ENCODE peak calls at places on chromosomes 13 and 19, in four cellular contexts. One of them, this sample, is unnamed.

GRCh38 chr19:14632286-14632685 is 42.4 kb downstream of the ADGRE3 start:
- DNase-seq in heart left ventricle: no peak
- DNase-seq in prostate gland: no peak
- DNase-seq in HCT116: peak
- DNase-seq in this sample: no peak

GRCh38 chr13:27304611-27305010 is 34.0 kb downstream of the RASL11A start:
- DNase-seq in heart left ventricle: no peak
- DNase-seq in HCT116: no peak
- DNase-seq in prostate gland: no peak
- DNase-seq in this sample: no peak

GRCh38 chr19:41546386-41546789 is 29.6 kb upstream of the CEACAM21 start:
- DNase-seq in HCT116: no peak
- DNase-seq in heart left ventricle: peak
- DNase-seq in prostate gland: no peak
- DNase-seq in this sample: no peak

GRCh38 chr19:44748426-44749254 is at the start of gene BCL3:
- DNase-seq in HCT116: no peak
- DNase-seq in heart left ventricle: peak
- DNase-seq in prostate gland: peak
- DNase-seq in this sample: no peak

GRCh38 chr19:12791345-12792047 is at the start of gene JUNB:
- DNase-seq in HCT116: peak
- DNase-seq in prostate gland: peak
- DNase-seq in heart left ventricle: peak
- DNase-seq in this sample: no peak

GRCh38 chr13:35891973-35892441 is 239.2 kb downstream of the DCLK1 start:
- DNase-seq in prostate gland: no peak
- DNase-seq in heart left ventricle: no peak
- DNase-seq in HCT116: no peak
- DNase-seq in this sample: no peak

GRCh38 chr19:55210120-55210493 is 806 bp upstream of the PTPRH start:
- DNase-seq in HCT116: peak
- DNase-seq in prostate gland: no peak
- DNase-seq in heart left ventricle: no peak
- DNase-seq in this sample: peak

GRCh38 chr19:6730153-6730804 is 7.1 kb downstream of the GPR108 start:
- DNase-seq in HCT116: no peak
- DNase-seq in heart left ventricle: no peak
- DNase-seq in prostate gland: peak
- DNase-seq in this sample: no peak

GRCh38 chr19:56971230-56971629 is 130.7 kb upstream of the PEG3 start:
- DNase-seq in prostate gland: no peak
- DNase-seq in heart left ventricle: no peak
- DNase-seq in HCT116: no peak
- DNase-seq in this sample: no peak

GRCh38 chr13:101303512-101303911 is 112.8 kb downstream of the NALCN start:
- DNase-seq in prostate gland: no peak
- DNase-seq in HCT116: no peak
- DNase-seq in heart left ventricle: no peak
- DNase-seq in this sample: no peak

GRCh38 chr19:39533003-39533512 is 406 bp upstream of the EID2B start:
- DNase-seq in heart left ventricle: no peak
- DNase-seq in prostate gland: no peak
- DNase-seq in HCT116: no peak
- DNase-seq in this sample: no peak

GRCh38 chr13:57527114-57527770 is 104.3 kb upstream of the PCDH17 start:
- DNase-seq in HCT116: no peak
- DNase-seq in prostate gland: no peak
- DNase-seq in heart left ventricle: no peak
- DNase-seq in this sample: no peak

GRCh38 chr13:44884076-44884729 is 105.1 kb downstream of the NUFIP1 start:
- DNase-seq in heart left ventricle: no peak
- DNase-seq in prostate gland: no peak
- DNase-seq in HCT116: no peak
- DNase-seq in this sample: peak

GRCh38 chr19:47186337-47187022 is 44.5 kb downstream of the BBC3 start:
- DNase-seq in heart left ventricle: no peak
- DNase-seq in HCT116: no peak
- DNase-seq in prostate gland: no peak
- DNase-seq in this sample: no peak

GRCh38 chr13:32284927-32285632 is 30.1 kb downstream of the ZAR1L start:
- DNase-seq in heart left ventricle: peak
- DNase-seq in HCT116: peak
- DNase-seq in prostate gland: peak
- DNase-seq in this sample: no peak

GRCh38 chr19:6580313-6580712 is 10.6 kb downstream of the CD70 start:
- DNase-seq in heart left ventricle: no peak
- DNase-seq in HCT116: peak
- DNase-seq in prostate gland: no peak
- DNase-seq in this sample: no peak

GRCh38 chr13:46529509-46529908 is 23.5 kb upstream of the LRCH1 start:
- DNase-seq in prostate gland: no peak
- DNase-seq in heart left ventricle: no peak
- DNase-seq in HCT116: no peak
- DNase-seq in this sample: no peak

GRCh38 chr13:30736921-30737320 is 1.6 kb downstream of the ALOX5AP start:
- DNase-seq in heart left ventricle: no peak
- DNase-seq in prostate gland: no peak
- DNase-seq in HCT116: no peak
- DNase-seq in this sample: no peak

GRCh38 chr13:30738946-30739528 is 3.7 kb downstream of the ALOX5AP start:
- DNase-seq in heart left ventricle: no peak
- DNase-seq in prostate gland: no peak
- DNase-seq in HCT116: no peak
- DNase-seq in this sample: no peak

GRCh38 chr13:30736461-30736860 is 1.1 kb downstream of the ALOX5AP start:
- DNase-seq in prostate gland: no peak
- DNase-seq in HCT116: no peak
- DNase-seq in heart left ventricle: no peak
- DNase-seq in this sample: no peak

GRCh38 chr13:30738526-30738925 is 3.2 kb downstream of the ALOX5AP start:
- DNase-seq in heart left ventricle: no peak
- DNase-seq in HCT116: no peak
- DNase-seq in prostate gland: no peak
- DNase-seq in this sample: no peak

DNA sequence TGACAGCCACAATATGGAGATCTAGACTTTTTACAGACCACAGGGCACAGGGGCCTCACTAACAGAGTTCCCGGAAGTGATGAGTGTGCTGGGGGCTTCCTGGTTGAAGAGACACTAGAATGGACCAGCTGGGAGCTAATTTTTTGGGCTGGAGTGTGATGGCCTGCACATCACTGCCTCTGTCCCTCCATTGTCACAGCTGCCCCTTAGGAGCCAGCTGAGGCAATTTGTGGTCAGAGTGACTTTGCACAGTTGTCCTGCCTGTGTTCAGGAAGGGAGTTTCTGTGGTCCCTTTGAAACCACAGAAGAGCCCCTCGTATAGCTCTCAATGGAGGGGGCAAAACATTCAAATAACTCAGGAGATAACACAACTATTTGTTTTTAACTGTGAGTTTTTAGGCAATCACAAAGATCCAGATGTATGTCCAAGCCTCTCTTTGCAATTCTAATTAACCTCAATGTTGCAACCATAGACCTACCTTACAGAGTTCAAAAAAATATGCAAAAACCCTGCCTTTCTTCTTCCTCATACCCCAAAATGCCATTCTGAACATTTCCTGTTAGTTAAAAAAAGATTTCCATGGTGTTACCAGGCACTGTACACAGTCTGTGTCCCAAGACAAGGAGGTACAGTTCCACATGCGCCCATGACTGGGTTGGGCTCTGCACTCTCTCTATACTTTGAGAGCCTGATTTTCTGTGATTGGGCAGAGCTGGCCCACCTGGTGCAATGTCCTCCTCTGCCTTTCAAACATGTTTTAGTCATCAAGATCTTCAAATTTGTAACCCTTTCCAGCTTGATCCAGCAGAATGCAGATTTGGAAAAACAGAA is 2.4 kb downstream of the ALOX5AP start:
- DNase-seq in heart left ventricle: no peak
- DNase-seq in prostate gland: no peak
- DNase-seq in HCT116: no peak
- DNase-seq in this sample: no peak
- H3K4me3 ChIP-seq in heart left ventricle: peak
- H3K4me3 ChIP-seq in prostate gland: no peak
- H3K4me3 ChIP-seq in HCT116: no peak
- H3K4me3 ChIP-seq in this sample: no peak

GRCh38 chr13:39037410-39037879 is 444 bp downstream of the PROSER1 start:
- DNase-seq in HCT116: no peak
- DNase-seq in heart left ventricle: no peak
- DNase-seq in prostate gland: no peak
- DNase-seq in this sample: no peak

GRCh38 chr13:39038569-39038898 is 278 bp downstream of the NHLRC3 start:
- DNase-seq in heart left ventricle: peak
- DNase-seq in HCT116: no peak
- DNase-seq in prostate gland: no peak
- DNase-seq in this sample: no peak

GRCh38 chr13:39036212-39036611 is 1.7 kb downstream of the PROSER1 start:
- DNase-seq in prostate gland: no peak
- DNase-seq in heart left ventricle: no peak
- DNase-seq in HCT116: no peak
- DNase-seq in this sample: no peak

GRCh38 chr13:39039033-39039432 is 777 bp downstream of the NHLRC3 start:
- DNase-seq in HCT116: no peak
- DNase-seq in prostate gland: no peak
- DNase-seq in heart left ventricle: no peak
- DNase-seq in this sample: no peak

GRCh38 chr13:39037880-39038568 is at the start of the genes NHLRC3 and PROSER1:
- DNase-seq in heart left ventricle: peak
- DNase-seq in HCT116: peak
- DNase-seq in prostate gland: peak
- DNase-seq in this sample: peak
- TF ChIP-seq CTCF in heart left ventricle: no peak
- TF ChIP-seq CTCF in HCT116: no peak
- TF ChIP-seq CTCF in prostate gland: no peak
- TF ChIP-seq CTCF in this sample: no peak

DNA sequence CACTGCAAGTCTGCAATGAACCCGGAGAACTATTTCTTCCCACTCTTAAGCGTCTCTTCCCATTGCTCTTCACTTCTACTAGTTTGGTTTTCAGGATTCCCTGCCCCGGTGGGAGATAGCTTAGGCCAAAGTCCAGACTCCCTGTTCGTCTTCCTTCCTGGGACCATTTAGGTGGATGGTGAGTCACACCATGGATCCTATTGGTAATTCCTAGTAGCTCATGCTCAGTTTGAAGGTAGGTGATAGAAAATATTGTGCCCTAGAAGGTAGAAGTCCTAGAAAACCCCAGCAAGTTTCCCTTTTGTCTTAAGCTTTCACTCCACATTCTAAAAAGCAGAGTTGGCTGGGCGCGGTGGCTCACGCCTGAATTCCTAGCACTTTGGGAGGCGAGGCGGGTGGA is 13.8 kb downstream of the CHAF1A start:
- DNase-seq in heart left ventricle: no peak
- DNase-seq in HCT116: no peak
- DNase-seq in prostate gland: no peak
- DNase-seq in this sample: no peak
- H3K4me3 ChIP-seq in heart left ventricle: no peak
- H3K4me3 ChIP-seq in HCT116: no peak
- H3K4me3 ChIP-seq in prostate gland: no peak
- H3K4me3 ChIP-seq in this sample: no peak

GRCh38 chr13:55199132-55199531 is 1941.6 kb upstream of the PRR20A start:
- DNase-seq in HCT116: no peak
- DNase-seq in heart left ventricle: no peak
- DNase-seq in prostate gland: no peak
- DNase-seq in this sample: no peak
- TF ChIP-seq CTCF in HCT116: no peak
- TF ChIP-seq CTCF in heart left ventricle: no peak
- TF ChIP-seq CTCF in prostate gland: no peak
- TF ChIP-seq CTCF in this sample: no peak